ENCODE peak calls at places on chromosome 4, in four cellular contexts. S, E, J and G are unnamed samples.

GRCh38 chr4:24063771-24064170 is 173.9 kb upstream of the PPARGC1A start:
- DNase-seq in S (no peak), E (no peak), J (no peak), G (peak)

GRCh38 chr4:83267121-83267834 is 17.3 kb downstream of the COQ2 start:
- DNase-seq in S (peak), E (no peak), J (no peak), G (no peak)

GRCh38 chr4:100519205-100519604 is 1.4 kb upstream of the EMCN start:
- DNase-seq in S (no peak), E (no peak), J (no peak), G (no peak)

GRCh38 chr4:38028556-38028955 is 68.4 kb downstream of the PTTG2 start:
- DNase-seq in S (no peak), E (no peak), J (no peak), G (no peak)

GRCh38 chr4:102514298-102514964 is 13.3 kb downstream of the NFKB1 start:
- DNase-seq in S (no peak), E (no peak), J (no peak), G (no peak)

GRCh38 chr4:3313556-3314228 is 20.9 kb downstream of the RGS12 start:
- DNase-seq in S (no peak), E (no peak), J (no peak), G (no peak)

GRCh38 chr4:56049428-56050212 is 100.9 kb downstream of the CEP135 start:
- DNase-seq in S (peak), E (no peak), J (peak), G (no peak)

GRCh38 chr4:159070742-159071141 is 32.1 kb upstream of the RAPGEF2 start:
- DNase-seq in S (no peak), E (no peak), J (no peak), G (no peak)

GRCh38 chr4:56906534-56906933 is 1.2 kb upstream of the REST start:
- DNase-seq in S (no peak), E (no peak), J (no peak), G (no peak)

GRCh38 chr4:96729641-96730040 is 889.7 kb downstream of the PDHA2 start:
- DNase-seq in S (no peak), E (no peak), J (no peak), G (peak)

GRCh38 chr4:3312362-3312761 is 19.5 kb downstream of the RGS12 start:
- DNase-seq in S (no peak), E (no peak), J (no peak), G (no peak)

GRCh38 chr4:21113496-21114213 is 413.4 kb downstream of the PACRGL start:
- DNase-seq in S (no peak), E (no peak), J (no peak), G (no peak)

GRCh38 chr4:168751263-168752225 is 254.7 kb downstream of the PALLD start:
- DNase-seq in S (no peak), E (no peak), J (no peak), G (no peak)

GRCh38 chr4:88613417-88613875 is 21.2 kb downstream of the HERC3 start:
- DNase-seq in S (peak), E (no peak), J (no peak), G (no peak)

GRCh38 chr4:95087657-95088455 is 330.1 kb downstream of the BMPR1B start:
- DNase-seq in S (no peak), E (no peak), J (no peak), G (no peak)

GRCh38 chr4:85738721-85739120 is 263.8 kb downstream of the ARHGAP24 start:
- DNase-seq in S (no peak), E (no peak), J (no peak), G (no peak)

GRCh38 chr4:891747-892146 is 40.4 kb downstream of the GAK start:
- DNase-seq in S (peak), E (no peak), J (no peak), G (no peak)

GRCh38 chr4:26891054-26891453 is 30.4 kb downstream of the STIM2 start:
- DNase-seq in S (no peak), E (no peak), J (no peak), G (no peak)

GRCh38 chr4:123809864-123810263 is 413.3 kb downstream of the SPRY1 start:
- DNase-seq in S (no peak), E (no peak), J (no peak), G (no peak)

GRCh38 chr4:176011523-176011922 is 54.1 kb upstream of the WDR17 start:
- DNase-seq in S (peak), E (no peak), J (no peak), G (no peak)

GRCh38 chr4:179325181-179325580 is 1882.9 kb upstream of the AGA start:
- DNase-seq in S (no peak), E (no peak), J (no peak), G (no peak)

GRCh38 chr4:82786794-82787193 is 11.8 kb downstream of the SCD5 start:
- DNase-seq in S (no peak), E (no peak), J (no peak), G (no peak)

GRCh38 chr4:185255868-185256267 is 46.5 kb downstream of the SNX25 start:
- DNase-seq in S (peak), E (no peak), J (no peak), G (no peak)

GRCh38 chr4:95761871-95762270 is 78.0 kb upstream of the PDHA2 start:
- DNase-seq in S (no peak), E (no peak), J (no peak), G (no peak)

GRCh38 chr4:26884486-26884988 is 23.9 kb downstream of the STIM2 start:
- DNase-seq in S (peak), E (no peak), J (no peak), G (no peak)

GRCh38 chr4:74058048-74058651 is 19.7 kb upstream of the CXCL3 start:
- DNase-seq in S (no peak), E (no peak), J (no peak), G (no peak)

GRCh38 chr4:8817813-8818062 is 53.9 kb downstream of the HMX1 start:
- DNase-seq in S (no peak), E (peak), J (no peak), G (no peak)

GRCh38 chr4:4446434-4446833 is 59.5 kb downstream of the NSG1 start:
- DNase-seq in S (no peak), E (no peak), J (no peak), G (no peak)

GRCh38 chr4:183118585-183118984 is 19.5 kb downstream of the WWC2 start:
- DNase-seq in S (no peak), E (no peak), J (no peak), G (no peak)

GRCh38 chr4:145525291-145525740 is 43.7 kb downstream of the SMAD1 start:
- DNase-seq in S (no peak), E (no peak), J (no peak), G (no peak)

GRCh38 chr4:85807247-85807915 is 332.4 kb downstream of the ARHGAP24 start:
- DNase-seq in S (no peak), E (no peak), J (no peak), G (no peak)

GRCh38 chr4:656651-657337 is 17.3 kb downstream of the ATP5ME start:
- DNase-seq in S (no peak), E (no peak), J (no peak), G (no peak)

GRCh38 chr4:25030283-25031076 is at the start of gene LGI2:
- DNase-seq in S (no peak), E (no peak), J (no peak), G (peak)

GRCh38 chr4:185134176-185134869 is 8.7 kb upstream of the SLC25A4 start:
- DNase-seq in S (peak), E (no peak), J (peak), G (no peak)

DNA sequence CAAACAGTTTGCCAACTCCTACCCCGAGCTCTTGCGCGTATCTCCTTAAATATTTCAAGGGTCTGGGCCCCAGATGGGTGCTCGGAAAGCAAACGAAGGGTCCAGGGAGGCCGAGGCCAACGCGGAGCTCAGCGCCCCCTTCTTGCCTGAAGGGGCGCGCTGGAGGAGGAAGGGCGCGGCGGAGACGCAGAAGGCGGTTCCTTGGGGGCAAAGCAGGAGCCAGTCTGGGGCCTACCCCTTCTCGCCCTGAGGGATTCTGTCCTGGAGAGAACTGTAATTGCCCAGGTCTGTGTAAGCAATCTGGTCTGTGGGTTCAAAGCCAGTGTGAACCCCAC is 4.0 kb upstream of the SFRP2 start:
- DNase-seq in S (no peak), E (no peak), J (no peak), G (no peak)
- H3K4me3 ChIP-seq in S (no peak), E (no peak), J (no peak), G (peak)

DNA sequence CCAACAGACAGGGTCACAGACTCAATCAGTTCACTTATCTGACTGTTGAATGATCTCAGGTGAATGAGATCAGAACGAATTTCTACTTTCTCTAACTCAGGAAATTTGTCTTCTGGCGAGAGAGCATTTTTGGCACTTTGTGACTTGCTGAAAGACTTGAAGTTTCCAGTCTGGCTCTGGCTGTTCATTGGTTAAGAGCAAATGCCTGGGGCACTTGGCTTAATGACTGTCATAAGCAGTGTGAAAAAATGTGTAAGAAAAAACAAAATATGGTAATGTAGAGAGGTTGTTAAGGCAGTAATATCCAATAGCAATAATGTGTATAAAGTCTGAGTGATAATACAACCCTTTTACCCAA is 71.3 kb upstream of the PGRMC2 start:
- DNase-seq in S (no peak), E (no peak), J (no peak), G (no peak)
- H3K4me3 ChIP-seq in S (no peak), E (no peak), J (no peak), G (no peak)

GRCh38 chr4:6230827-6231662 is 30.7 kb upstream of the JAKMIP1 start:
- DNase-seq in S (no peak), E (peak), J (no peak), G (no peak)
- H3K4me3 ChIP-seq in S (no peak), E (no peak), J (no peak), G (no peak)

GRCh38 chr4:125497861-125498260 is 183.1 kb downstream of the FAT4 start:
- DNase-seq in S (no peak), E (no peak), J (no peak), G (no peak)

GRCh38 chr4:125501661-125502060 is 186.9 kb downstream of the FAT4 start:
- DNase-seq in S (no peak), E (no peak), J (no peak), G (no peak)

DNA sequence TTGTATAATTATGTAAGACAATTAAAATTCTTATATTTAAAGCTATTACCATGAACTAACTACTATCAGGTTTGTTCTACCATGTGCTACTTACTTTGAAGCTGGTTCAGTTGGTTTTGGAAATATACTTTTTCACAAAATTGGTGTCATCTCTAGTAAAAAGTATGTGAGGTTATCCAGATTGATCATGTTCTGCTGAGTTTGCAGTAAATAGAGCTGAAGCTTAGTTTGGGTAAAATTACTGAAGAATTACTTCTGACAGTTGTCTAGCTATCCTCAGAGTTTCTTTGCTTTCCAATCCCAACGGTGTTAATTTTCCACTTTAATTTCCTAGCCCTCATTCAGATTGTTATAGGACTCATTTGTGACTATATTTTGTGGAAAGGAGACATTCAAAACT is 184.2 kb downstream of the FAT4 start:
- DNase-seq in S (no peak), E (no peak), J (no peak), G (no peak)
- H3K4me3 ChIP-seq in S (no peak), E (no peak), J (no peak), G (no peak)